ENCODE peak calls at places on chromosomes 3 and 15, in ten cellular contexts. P, K, E, H, N, F, M, G, J and B are unnamed samples.
A peak's percentile ranks its signal among the peaks of the same experiment; 100 is the strongest.

GRCh38 chr3:48338635-48339034 is 5.2 kb upstream of the SPINK8 start:
- DNase-seq in K (no peak), M (no peak), H (no peak), P (no peak), F (no peak), N (peak; percentile 17), E (no peak), G (no peak), J (no peak), B (peak; percentile 2)

GRCh38 chr15:43268111-43269105 is 1.7 kb upstream of the TGM5 start:
- DNase-seq in J (no peak), K (no peak), N (no peak), P (no peak), M (no peak), E (peak; percentile 47), G (peak; percentile 17), F (no peak), H (no peak), B (peak; percentile 49)

GRCh38 chr3:60289356-60289935 is 961.8 kb downstream of the FHIT start:
- DNase-seq in M (no peak), K (no peak), H (no peak), E (no peak), G (peak; percentile 35), P (no peak), J (no peak), N (no peak), F (no peak), B (no peak)

GRCh38 chr3:132342183-132342582 is 25.0 kb downstream of the ACP3 start:
- DNase-seq in N (no peak), F (no peak), M (no peak), P (no peak), G (no peak), E (no peak), J (no peak), K (no peak), H (no peak), B (peak; percentile 36)

GRCh38 chr15:80418892-80419537 is 14.8 kb downstream of the ARNT2 start:
- DNase-seq in N (peak; percentile 51), K (no peak), F (no peak), M (peak; percentile 22), J (no peak), G (peak; percentile 73), H (no peak), E (peak; percentile 37), P (no peak), B (peak; percentile 81)

GRCh38 chr3:42519568-42519962 is 17.1 kb downstream of the VIPR1 start:
- DNase-seq in H (no peak), E (no peak), F (no peak), K (no peak), P (no peak), J (no peak), N (no peak), G (no peak), M (no peak), B (no peak)

GRCh38 chr3:110579841-110580550 is 491.6 kb upstream of the NECTIN3 start:
- DNase-seq in N (no peak), G (peak; percentile 57), E (no peak), J (no peak), H (no peak), M (no peak), P (no peak), K (no peak), F (no peak), B (peak; percentile 76)

GRCh38 chr3:162978136-162978535 is 1481.5 kb downstream of the OTOL1 start:
- DNase-seq in E (no peak), F (no peak), M (no peak), P (no peak), J (no peak), K (no peak), N (no peak), G (peak; percentile 26), H (no peak), B (peak; percentile 54)

GRCh38 chr3:63278171-63278999 is at the start of gene SYNPR:
- DNase-seq in P (no peak), H (no peak), K (no peak), G (no peak), J (no peak), E (peak; percentile 36), N (no peak), F (no peak), M (no peak), B (no peak)

GRCh38 chr3:194313642-194314430 is 37.3 kb downstream of the CPN2 start:
- DNase-seq in M (peak; percentile 63), H (peak; percentile 87), N (peak; percentile 44), E (no peak), F (no peak), P (peak; percentile 82), K (peak; percentile 94), G (peak; percentile 74), J (peak; percentile 49), B (no peak)

DNA sequence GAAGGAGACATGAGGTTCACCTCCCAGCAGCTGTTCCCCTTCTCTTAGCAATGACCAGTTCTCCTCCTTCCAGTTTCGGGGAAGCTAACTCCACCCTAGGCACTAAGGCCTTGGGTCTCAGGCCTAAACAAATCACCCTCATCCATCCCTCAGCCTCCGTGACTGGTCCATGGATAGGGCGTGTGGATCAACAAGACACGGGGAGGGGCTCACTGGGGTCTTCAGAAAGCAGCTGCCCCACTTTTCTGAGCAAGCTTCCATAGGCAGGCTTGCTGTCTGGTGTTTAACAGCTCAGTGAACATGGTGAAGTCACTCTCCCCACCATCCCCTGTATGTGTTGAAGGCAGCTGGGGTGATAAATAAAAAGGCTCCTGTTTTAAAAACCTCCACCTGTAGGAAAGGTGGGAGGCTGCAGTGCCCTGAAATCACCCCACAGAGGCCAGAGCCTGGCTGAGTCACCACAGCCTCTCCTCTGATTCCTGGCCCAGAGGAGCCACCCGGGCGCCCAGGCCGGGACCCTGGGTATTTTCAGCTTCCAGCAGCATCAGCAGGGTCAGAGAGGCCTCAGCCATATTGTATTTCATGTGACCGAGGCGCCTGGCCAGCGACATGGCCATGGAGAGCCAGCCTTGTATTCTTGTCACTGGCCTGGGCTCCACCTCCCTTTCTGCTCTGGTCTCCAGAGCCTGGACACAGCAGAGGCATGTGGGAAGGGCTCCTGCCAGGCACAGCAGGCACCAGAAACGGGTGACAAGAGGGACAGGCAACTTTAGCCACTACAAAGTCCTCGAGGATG is 60.3 kb upstream of the HERC1 start:
- DNase-seq in G (no peak), K (no peak), N (no peak), H (no peak), P (peak; percentile 47), F (no peak), J (no peak), M (no peak), E (no peak), B (no peak)
- H3K4me3 ChIP-seq in G (no peak overlapping the region), K (no peak overlapping the region), N (no peak overlapping the region), H (no peak overlapping the region), P (no peak overlapping the region), F (no peak overlapping the region), J (no peak overlapping the region), M (no peak overlapping the region), E (no peak overlapping the region), B (no peak overlapping the region)

GRCh38 chr15:45667002-45667401 is 32.2 kb downstream of the SQOR start:
- DNase-seq in K (no peak), J (no peak), H (no peak), G (no peak), M (no peak), E (no peak), N (no peak), F (no peak), P (no peak), B (no peak)

GRCh38 chr15:45664451-45664850 is 29.6 kb downstream of the SQOR start:
- DNase-seq in N (no peak), K (no peak), F (no peak), J (no peak), E (no peak), G (peak; percentile 37), H (no peak), M (no peak), P (no peak), B (peak; percentile 72)

GRCh38 chr15:45668386-45668785 is 33.6 kb downstream of the SQOR start:
- DNase-seq in N (no peak), E (no peak), P (no peak), G (no peak), F (no peak), M (no peak), K (no peak), H (no peak), J (no peak), B (no peak)

GRCh38 chr15:45665261-45665660 is 30.4 kb downstream of the SQOR start:
- DNase-seq in N (no peak), F (no peak), M (no peak), K (no peak), G (peak; percentile 4), E (no peak), J (no peak), H (no peak), P (no peak), B (no peak)

GRCh38 chr15:45666119-45666875 is 31.5 kb downstream of the SQOR start:
- DNase-seq in M (no peak), F (no peak), J (no peak), K (no peak), G (no peak), H (no peak), E (no peak), P (no peak), N (no peak), B (no peak)
- TF ChIP-seq CTCF in M (no peak), F (no peak), J (no peak), K (no peak), G (peak; percentile 5), H (no peak), E (no peak), P (no peak), N (no peak), B (peak; percentile 2)

GRCh38 chr15:78067328-78068241 is 9.9 kb downstream of the TBC1D2B start:
- DNase-seq in J (no peak), N (peak; percentile 35), H (no peak), G (peak; percentile 78), M (peak; percentile 58), P (peak; percentile 80), F (no peak), K (peak; percentile 61), E (peak; percentile 62), B (no peak)
- H3K4me3 ChIP-seq in J (no peak overlapping the region), N (no peak overlapping the region), H (no peak overlapping the region), G (no peak overlapping the region), M (no peak overlapping the region), P (no peak overlapping the region), F (no peak overlapping the region), K (no peak overlapping the region), E (no peak overlapping the region), B (no peak overlapping the region)

DNA sequence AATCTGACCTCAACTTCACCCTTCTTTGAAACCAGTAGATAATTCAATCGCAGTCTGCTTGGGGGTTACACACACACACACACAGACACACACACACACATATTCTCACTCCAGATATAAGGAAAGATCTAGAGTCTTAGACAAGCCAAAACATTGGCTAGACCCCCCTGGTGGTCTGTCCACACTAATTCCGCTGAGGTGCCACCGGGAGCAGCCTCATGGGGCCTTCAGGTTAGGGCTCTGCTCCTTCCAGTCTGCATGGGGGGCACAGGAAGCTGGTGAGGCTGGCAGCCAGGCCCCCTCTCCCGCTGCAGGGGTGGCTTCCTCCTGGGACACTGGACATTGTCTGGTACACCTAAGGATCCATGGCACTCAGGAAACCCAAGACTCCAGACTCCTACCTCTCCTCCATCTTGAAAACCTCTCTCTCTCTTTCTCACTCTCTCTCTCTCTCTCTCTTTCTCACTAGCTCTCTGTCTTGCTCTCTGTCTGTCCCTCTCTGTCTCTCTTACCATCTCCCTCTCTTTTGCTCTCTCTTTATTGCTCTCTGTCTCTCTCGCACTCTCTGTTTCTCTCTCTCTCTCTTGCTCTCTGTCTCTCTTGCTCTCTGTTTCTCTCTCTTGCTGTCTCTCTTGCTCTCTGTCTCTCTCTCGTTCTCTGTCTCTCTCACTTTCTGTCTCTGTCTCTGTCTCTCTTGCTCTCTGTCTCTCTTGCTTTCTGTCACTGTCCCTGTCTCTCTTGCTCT is 75.2 kb upstream of the NR2E3 start:
- DNase-seq in G (no peak), K (no peak), E (no peak), F (no peak), J (no peak), H (no peak), N (no peak), P (no peak), M (no peak), B (no peak)
- TF ChIP-seq CTCF in G (no peak), K (no peak), E (no peak), F (no peak), J (no peak), H (no peak), N (no peak), P (no peak), M (no peak), B (no peak)